ENCODE peak calls at places on chromosomes 13 and 19, in seven cellular contexts. T, H, Y, K, J, Q and L are unnamed samples.

GRCh38 chr19:7512400-7512851 is 3.5 kb upstream of the ZNF358 start:
- DNase-seq in T (no peak), H (peak), Y (no peak), K (no peak), J (no peak), Q (no peak), L (no peak)

GRCh38 chr19:19997656-19998268 is 41.5 kb downstream of the ZNF682 start:
- DNase-seq in T (no peak), H (peak), Y (peak), K (peak), J (no peak), Q (peak), L (no peak)

GRCh38 chr19:31107096-31107495 is 242.1 kb downstream of the TSHZ3 start:
- DNase-seq in T (no peak), H (no peak), Y (no peak), K (no peak), J (no peak), Q (no peak), L (no peak)

GRCh38 chr19:45038931-45039893 is at the start of gene CLASRP:
- DNase-seq in T (peak), H (peak), Y (peak), K (peak), J (peak), Q (peak), L (peak)

GRCh38 chr13:91740811-91741210 is 342.4 kb downstream of the GPC5 start:
- DNase-seq in T (no peak), H (no peak), Y (no peak), K (no peak), J (no peak), Q (no peak), L (no peak)

GRCh38 chr13:100128838-100129237 is 39.9 kb downstream of the PCCA start:
- DNase-seq in T (no peak), H (no peak), Y (no peak), K (no peak), J (no peak), Q (no peak), L (no peak)

GRCh38 chr19:17467471-17468301 is 2.6 kb upstream of the SLC27A1 start:
- DNase-seq in T (no peak), H (no peak), Y (no peak), K (no peak), J (no peak), Q (no peak), L (no peak)

GRCh38 chr19:17993076-17993813 is 14.7 kb upstream of the ARRDC2 start:
- DNase-seq in T (no peak), H (no peak), Y (no peak), K (no peak), J (no peak), Q (no peak), L (no peak)

GRCh38 chr19:13681509-13681908 is 82.8 kb upstream of the MRI1 start:
- DNase-seq in T (peak), H (peak), Y (no peak), K (no peak), J (no peak), Q (no peak), L (no peak)

GRCh38 chr13:110390572-110390971 is 83.5 kb downstream of the COL4A2 start:
- DNase-seq in T (peak), H (peak), Y (no peak), K (no peak), J (no peak), Q (no peak), L (no peak)

GRCh38 chr13:97397267-97397666 is 36.7 kb upstream of the RAP2A start:
- DNase-seq in T (no peak), H (no peak), Y (no peak), K (no peak), J (no peak), Q (no peak), L (no peak)

GRCh38 chr19:32611161-32611560 is 30.2 kb downstream of the PDCD5 start:
- DNase-seq in T (no peak), H (peak), Y (no peak), K (no peak), J (no peak), Q (no peak), L (no peak)

GRCh38 chr19:41802770-41803169 is 6.4 kb downstream of the CEACAM3 start:
- DNase-seq in T (no peak), H (no peak), Y (no peak), K (no peak), J (no peak), Q (no peak), L (no peak)

GRCh38 chr13:48585456-48585840 is 52.6 kb upstream of the RCBTB2 start:
- DNase-seq in T (peak), H (peak), Y (no peak), K (no peak), J (no peak), Q (no peak), L (no peak)

GRCh38 chr19:58356236-58356970 is 3.1 kb upstream of the A1BG start:
- DNase-seq in T (peak), H (peak), Y (peak), K (no peak), J (no peak), Q (peak), L (peak)

GRCh38 chr13:40993987-40994386 is 25.1 kb downstream of the ELF1 start:
- DNase-seq in T (no peak), H (no peak), Y (no peak), K (no peak), J (no peak), Q (no peak), L (no peak)

GRCh38 chr13:23868521-23868920 is 20.7 kb downstream of the MIPEP start:
- DNase-seq in T (peak), H (peak), Y (no peak), K (no peak), J (no peak), Q (no peak), L (no peak)

GRCh38 chr19:4639531-4640246 is 373 bp downstream of the TNFAIP8L1 start:
- DNase-seq in T (peak), H (no peak), Y (no peak), K (no peak), J (no peak), Q (no peak), L (no peak)

GRCh38 chr19:29004796-29005195 is 208.2 kb downstream of the UQCRFS1 start:
- DNase-seq in T (no peak), H (no peak), Y (no peak), K (no peak), J (no peak), Q (no peak), L (no peak)

GRCh38 chr13:37306778-37307544 is 201.5 kb upstream of the CSNK1A1L start:
- DNase-seq in T (peak), H (peak), Y (no peak), K (no peak), J (no peak), Q (no peak), L (no peak)

GRCh38 chr13:75299913-75300862 is 181.8 kb downstream of the TBC1D4 start:
- DNase-seq in T (peak), H (peak), Y (no peak), K (no peak), J (no peak), Q (no peak), L (no peak)

GRCh38 chr19:53945441-53945840 is 17.3 kb upstream of the CACNG8 start:
- DNase-seq in T (peak), H (peak), Y (no peak), K (peak), J (no peak), Q (no peak), L (no peak)

GRCh38 chr19:27654266-27654990 is 1558.5 kb downstream of the UQCRFS1 start:
- DNase-seq in T (no peak), H (no peak), Y (no peak), K (no peak), J (no peak), Q (no peak), L (no peak)

GRCh38 chr13:106103779-106104178 is 431.7 kb downstream of the EFNB2 start:
- DNase-seq in T (peak), H (peak), Y (no peak), K (no peak), J (no peak), Q (no peak), L (no peak)

GRCh38 chr13:27170521-27171243 is 929 bp downstream of the USP12 start:
- DNase-seq in T (peak), H (no peak), Y (peak), K (peak), J (no peak), Q (peak), L (peak)

GRCh38 chr19:7862413-7862951 is 11.7 kb downstream of the PRR36 start:
- DNase-seq in T (peak), H (peak), Y (peak), K (peak), J (no peak), Q (peak), L (peak)

GRCh38 chr13:83125791-83126190 is 756.5 kb downstream of the SLITRK1 start:
- DNase-seq in T (no peak), H (no peak), Y (no peak), K (no peak), J (no peak), Q (no peak), L (no peak)

GRCh38 chr19:24055548-24055947 is 31.4 kb upstream of the ZNF254 start:
- DNase-seq in T (no peak), H (no peak), Y (no peak), K (no peak), J (no peak), Q (no peak), L (no peak)